ENCODE peak calls at places on chromosomes 3 and 15, in nine cellular contexts. One of them, this sample, is unnamed.

GRCh38 chr3:42507252-42507651 is 4.8 kb downstream of the VIPR1 start:
- DNase-seq in RCC 7860: no peak
- DNase-seq in AG09319: no peak
- DNase-seq in heart right ventricle: no peak
- DNase-seq in stimulated activated CD8-positive, alpha-beta memory T cell treated with anti-CD3 and anti-CD28 coated beads, Interleukin-2, amount 100 ng/mL, for 48 hours: no peak
- DNase-seq in GM04504: no peak
- DNase-seq in left cardiac atrium: no peak
- DNase-seq in tibial nerve: no peak
- DNase-seq in ureter: peak
- DNase-seq in this sample: no peak

GRCh38 chr3:167750273-167750971 is 14.9 kb downstream of the SERPINI1 start:
- DNase-seq in RCC 7860: no peak
- DNase-seq in AG09319: no peak
- DNase-seq in heart right ventricle: no peak
- DNase-seq in stimulated activated CD8-positive, alpha-beta memory T cell treated with anti-CD3 and anti-CD28 coated beads, Interleukin-2, amount 100 ng/mL, for 48 hours: no peak
- DNase-seq in GM04504: no peak
- DNase-seq in left cardiac atrium: no peak
- DNase-seq in tibial nerve: no peak
- DNase-seq in ureter: no peak
- DNase-seq in this sample: no peak

GRCh38 chr3:98812851-98813374 is 49.8 kb downstream of the ST3GAL6 start:
- DNase-seq in RCC 7860: peak
- DNase-seq in AG09319: no peak
- DNase-seq in heart right ventricle: no peak
- DNase-seq in stimulated activated CD8-positive, alpha-beta memory T cell treated with anti-CD3 and anti-CD28 coated beads, Interleukin-2, amount 100 ng/mL, for 48 hours: no peak
- DNase-seq in GM04504: no peak
- DNase-seq in left cardiac atrium: no peak
- DNase-seq in tibial nerve: no peak
- DNase-seq in ureter: no peak
- DNase-seq in this sample: no peak

GRCh38 chr3:141255864-141256263 is 24.2 kb downstream of the PXYLP1 start:
- DNase-seq in RCC 7860: peak
- DNase-seq in AG09319: no peak
- DNase-seq in heart right ventricle: no peak
- DNase-seq in stimulated activated CD8-positive, alpha-beta memory T cell treated with anti-CD3 and anti-CD28 coated beads, Interleukin-2, amount 100 ng/mL, for 48 hours: no peak
- DNase-seq in GM04504: no peak
- DNase-seq in left cardiac atrium: no peak
- DNase-seq in tibial nerve: no peak
- DNase-seq in ureter: no peak
- DNase-seq in this sample: no peak

GRCh38 chr3:21672303-21672702 is 78.7 kb downstream of the ZNF385D start:
- DNase-seq in RCC 7860: peak
- DNase-seq in AG09319: peak
- DNase-seq in heart right ventricle: no peak
- DNase-seq in stimulated activated CD8-positive, alpha-beta memory T cell treated with anti-CD3 and anti-CD28 coated beads, Interleukin-2, amount 100 ng/mL, for 48 hours: no peak
- DNase-seq in GM04504: peak
- DNase-seq in left cardiac atrium: no peak
- DNase-seq in tibial nerve: no peak
- DNase-seq in ureter: no peak
- DNase-seq in this sample: no peak

GRCh38 chr3:14680716-14681115 is 5.8 kb downstream of the C3orf20 start:
- DNase-seq in RCC 7860: no peak
- DNase-seq in AG09319: no peak
- DNase-seq in heart right ventricle: peak
- DNase-seq in stimulated activated CD8-positive, alpha-beta memory T cell treated with anti-CD3 and anti-CD28 coated beads, Interleukin-2, amount 100 ng/mL, for 48 hours: no peak
- DNase-seq in GM04504: no peak
- DNase-seq in left cardiac atrium: peak
- DNase-seq in tibial nerve: no peak
- DNase-seq in ureter: no peak
- DNase-seq in this sample: no peak

GRCh38 chr3:58021072-58021959 is 13.1 kb downstream of the FLNB start:
- DNase-seq in RCC 7860: no peak
- DNase-seq in AG09319: no peak
- DNase-seq in heart right ventricle: no peak
- DNase-seq in stimulated activated CD8-positive, alpha-beta memory T cell treated with anti-CD3 and anti-CD28 coated beads, Interleukin-2, amount 100 ng/mL, for 48 hours: no peak
- DNase-seq in GM04504: no peak
- DNase-seq in left cardiac atrium: no peak
- DNase-seq in tibial nerve: no peak
- DNase-seq in ureter: no peak
- DNase-seq in this sample: no peak

GRCh38 chr3:23002846-23003800 is 200.0 kb upstream of the UBE2E2 start:
- DNase-seq in RCC 7860: no peak
- DNase-seq in AG09319: no peak
- DNase-seq in heart right ventricle: peak
- DNase-seq in stimulated activated CD8-positive, alpha-beta memory T cell treated with anti-CD3 and anti-CD28 coated beads, Interleukin-2, amount 100 ng/mL, for 48 hours: no peak
- DNase-seq in GM04504: no peak
- DNase-seq in left cardiac atrium: no peak
- DNase-seq in tibial nerve: no peak
- DNase-seq in ureter: peak
- DNase-seq in this sample: no peak

GRCh38 chr3:128278761-128279593 is 125.7 kb downstream of the EEFSEC start:
- DNase-seq in RCC 7860: no peak
- DNase-seq in AG09319: peak
- DNase-seq in heart right ventricle: peak
- DNase-seq in stimulated activated CD8-positive, alpha-beta memory T cell treated with anti-CD3 and anti-CD28 coated beads, Interleukin-2, amount 100 ng/mL, for 48 hours: no peak
- DNase-seq in GM04504: peak
- DNase-seq in left cardiac atrium: peak
- DNase-seq in tibial nerve: peak
- DNase-seq in ureter: peak
- DNase-seq in this sample: no peak

GRCh38 chr3:116561529-116561928 is 116.2 kb upstream of the LSAMP start:
- DNase-seq in RCC 7860: no peak
- DNase-seq in AG09319: no peak
- DNase-seq in heart right ventricle: no peak
- DNase-seq in stimulated activated CD8-positive, alpha-beta memory T cell treated with anti-CD3 and anti-CD28 coated beads, Interleukin-2, amount 100 ng/mL, for 48 hours: no peak
- DNase-seq in GM04504: no peak
- DNase-seq in left cardiac atrium: no peak
- DNase-seq in tibial nerve: no peak
- DNase-seq in ureter: no peak
- DNase-seq in this sample: no peak

GRCh38 chr3:47266709-47267489 is 15.7 kb downstream of the KIF9 start:
- DNase-seq in RCC 7860: peak
- DNase-seq in AG09319: peak
- DNase-seq in heart right ventricle: peak
- DNase-seq in stimulated activated CD8-positive, alpha-beta memory T cell treated with anti-CD3 and anti-CD28 coated beads, Interleukin-2, amount 100 ng/mL, for 48 hours: peak
- DNase-seq in GM04504: peak
- DNase-seq in left cardiac atrium: peak
- DNase-seq in tibial nerve: peak
- DNase-seq in ureter: peak
- DNase-seq in this sample: no peak

GRCh38 chr15:52440414-52440813 is 88.3 kb downstream of the MYO5A start:
- DNase-seq in RCC 7860: peak
- DNase-seq in AG09319: no peak
- DNase-seq in heart right ventricle: no peak
- DNase-seq in stimulated activated CD8-positive, alpha-beta memory T cell treated with anti-CD3 and anti-CD28 coated beads, Interleukin-2, amount 100 ng/mL, for 48 hours: no peak
- DNase-seq in GM04504: no peak
- DNase-seq in left cardiac atrium: no peak
- DNase-seq in tibial nerve: no peak
- DNase-seq in ureter: no peak
- DNase-seq in this sample: no peak

GRCh38 chr3:115713247-115713646 is 89.9 kb downstream of the GAP43 start:
- DNase-seq in RCC 7860: no peak
- DNase-seq in AG09319: no peak
- DNase-seq in heart right ventricle: peak
- DNase-seq in stimulated activated CD8-positive, alpha-beta memory T cell treated with anti-CD3 and anti-CD28 coated beads, Interleukin-2, amount 100 ng/mL, for 48 hours: no peak
- DNase-seq in GM04504: no peak
- DNase-seq in left cardiac atrium: no peak
- DNase-seq in tibial nerve: no peak
- DNase-seq in ureter: no peak
- DNase-seq in this sample: no peak

GRCh38 chr15:20357139-20358065 is 184.2 kb downstream of the GOLGA6L6 start:
- DNase-seq in RCC 7860: no peak
- DNase-seq in AG09319: no peak
- DNase-seq in heart right ventricle: no peak
- DNase-seq in stimulated activated CD8-positive, alpha-beta memory T cell treated with anti-CD3 and anti-CD28 coated beads, Interleukin-2, amount 100 ng/mL, for 48 hours: no peak
- DNase-seq in GM04504: no peak
- DNase-seq in left cardiac atrium: peak
- DNase-seq in tibial nerve: no peak
- DNase-seq in ureter: peak
- DNase-seq in this sample: no peak

GRCh38 chr3:108320746-108321350 is 24.5 kb downstream of the HHLA2 start:
- DNase-seq in RCC 7860: no peak
- DNase-seq in AG09319: no peak
- DNase-seq in heart right ventricle: no peak
- DNase-seq in stimulated activated CD8-positive, alpha-beta memory T cell treated with anti-CD3 and anti-CD28 coated beads, Interleukin-2, amount 100 ng/mL, for 48 hours: no peak
- DNase-seq in GM04504: no peak
- DNase-seq in left cardiac atrium: no peak
- DNase-seq in tibial nerve: no peak
- DNase-seq in ureter: no peak
- DNase-seq in this sample: no peak

GRCh38 chr3:30146978-30147377 is 459.4 kb upstream of the TGFBR2 start:
- DNase-seq in RCC 7860: no peak
- DNase-seq in AG09319: no peak
- DNase-seq in heart right ventricle: no peak
- DNase-seq in stimulated activated CD8-positive, alpha-beta memory T cell treated with anti-CD3 and anti-CD28 coated beads, Interleukin-2, amount 100 ng/mL, for 48 hours: no peak
- DNase-seq in GM04504: no peak
- DNase-seq in left cardiac atrium: no peak
- DNase-seq in tibial nerve: no peak
- DNase-seq in ureter: no peak
- DNase-seq in this sample: no peak

GRCh38 chr15:82850242-82850591 is 40.8 kb downstream of the WHAMM start:
- DNase-seq in RCC 7860: peak
- DNase-seq in AG09319: no peak
- DNase-seq in heart right ventricle: no peak
- DNase-seq in stimulated activated CD8-positive, alpha-beta memory T cell treated with anti-CD3 and anti-CD28 coated beads, Interleukin-2, amount 100 ng/mL, for 48 hours: no peak
- DNase-seq in GM04504: no peak
- DNase-seq in left cardiac atrium: no peak
- DNase-seq in tibial nerve: no peak
- DNase-seq in ureter: no peak
- DNase-seq in this sample: no peak

GRCh38 chr3:106058485-106058884 is 189.7 kb upstream of the CBLB start:
- DNase-seq in RCC 7860: no peak
- DNase-seq in AG09319: no peak
- DNase-seq in heart right ventricle: no peak
- DNase-seq in stimulated activated CD8-positive, alpha-beta memory T cell treated with anti-CD3 and anti-CD28 coated beads, Interleukin-2, amount 100 ng/mL, for 48 hours: no peak
- DNase-seq in GM04504: peak
- DNase-seq in left cardiac atrium: no peak
- DNase-seq in tibial nerve: no peak
- DNase-seq in ureter: no peak
- DNase-seq in this sample: no peak

GRCh38 chr3:178960191-178960590 is 111.4 kb downstream of the ZMAT3 start:
- DNase-seq in RCC 7860: no peak
- DNase-seq in AG09319: no peak
- DNase-seq in heart right ventricle: no peak
- DNase-seq in stimulated activated CD8-positive, alpha-beta memory T cell treated with anti-CD3 and anti-CD28 coated beads, Interleukin-2, amount 100 ng/mL, for 48 hours: no peak
- DNase-seq in GM04504: no peak
- DNase-seq in left cardiac atrium: no peak
- DNase-seq in tibial nerve: no peak
- DNase-seq in ureter: no peak
- DNase-seq in this sample: no peak

GRCh38 chr3:57091471-57091870 is 31.0 kb downstream of the SPATA12 start:
- DNase-seq in RCC 7860: no peak
- DNase-seq in AG09319: no peak
- DNase-seq in heart right ventricle: no peak
- DNase-seq in stimulated activated CD8-positive, alpha-beta memory T cell treated with anti-CD3 and anti-CD28 coated beads, Interleukin-2, amount 100 ng/mL, for 48 hours: no peak
- DNase-seq in GM04504: no peak
- DNase-seq in left cardiac atrium: no peak
- DNase-seq in tibial nerve: no peak
- DNase-seq in ureter: no peak
- DNase-seq in this sample: no peak

GRCh38 chr3:107476462-107476861 is 46.3 kb upstream of the BBX start:
- DNase-seq in RCC 7860: no peak
- DNase-seq in AG09319: no peak
- DNase-seq in heart right ventricle: no peak
- DNase-seq in stimulated activated CD8-positive, alpha-beta memory T cell treated with anti-CD3 and anti-CD28 coated beads, Interleukin-2, amount 100 ng/mL, for 48 hours: no peak
- DNase-seq in GM04504: no peak
- DNase-seq in left cardiac atrium: no peak
- DNase-seq in tibial nerve: no peak
- DNase-seq in ureter: no peak
- DNase-seq in this sample: no peak

GRCh38 chr3:11671648-11672100 is 28.0 kb upstream of the VGLL4 start:
- DNase-seq in RCC 7860: no peak
- DNase-seq in AG09319: peak
- DNase-seq in heart right ventricle: peak
- DNase-seq in stimulated activated CD8-positive, alpha-beta memory T cell treated with anti-CD3 and anti-CD28 coated beads, Interleukin-2, amount 100 ng/mL, for 48 hours: no peak
- DNase-seq in GM04504: peak
- DNase-seq in left cardiac atrium: no peak
- DNase-seq in tibial nerve: no peak
- DNase-seq in ureter: no peak
- DNase-seq in this sample: no peak

GRCh38 chr15:40825661-40826088 is 2.8 kb downstream of the PPP1R14D start:
- DNase-seq in RCC 7860: peak
- DNase-seq in AG09319: peak
- DNase-seq in heart right ventricle: no peak
- DNase-seq in stimulated activated CD8-positive, alpha-beta memory T cell treated with anti-CD3 and anti-CD28 coated beads, Interleukin-2, amount 100 ng/mL, for 48 hours: no peak
- DNase-seq in GM04504: no peak
- DNase-seq in left cardiac atrium: no peak
- DNase-seq in tibial nerve: no peak
- DNase-seq in ureter: no peak
- DNase-seq in this sample: no peak

GRCh38 chr3:112888388-112889085 is 41.9 kb upstream of the CD200R1L start:
- DNase-seq in RCC 7860: no peak
- DNase-seq in AG09319: no peak
- DNase-seq in heart right ventricle: no peak
- DNase-seq in stimulated activated CD8-positive, alpha-beta memory T cell treated with anti-CD3 and anti-CD28 coated beads, Interleukin-2, amount 100 ng/mL, for 48 hours: no peak
- DNase-seq in GM04504: no peak
- DNase-seq in left cardiac atrium: no peak
- DNase-seq in tibial nerve: no peak
- DNase-seq in ureter: no peak
- DNase-seq in this sample: no peak

GRCh38 chr3:173371848-173372487 is 25.6 kb upstream of the NLGN1 start:
- DNase-seq in RCC 7860: peak
- DNase-seq in AG09319: no peak
- DNase-seq in heart right ventricle: peak
- DNase-seq in stimulated activated CD8-positive, alpha-beta memory T cell treated with anti-CD3 and anti-CD28 coated beads, Interleukin-2, amount 100 ng/mL, for 48 hours: no peak
- DNase-seq in GM04504: no peak
- DNase-seq in left cardiac atrium: no peak
- DNase-seq in tibial nerve: no peak
- DNase-seq in ureter: no peak
- DNase-seq in this sample: no peak

GRCh38 chr3:24502690-24503089 is 8.0 kb upstream of the THRB start:
- DNase-seq in RCC 7860: peak
- DNase-seq in AG09319: no peak
- DNase-seq in heart right ventricle: no peak
- DNase-seq in stimulated activated CD8-positive, alpha-beta memory T cell treated with anti-CD3 and anti-CD28 coated beads, Interleukin-2, amount 100 ng/mL, for 48 hours: no peak
- DNase-seq in GM04504: no peak
- DNase-seq in left cardiac atrium: no peak
- DNase-seq in tibial nerve: no peak
- DNase-seq in ureter: no peak
- DNase-seq in this sample: no peak

GRCh38 chr3:49236226-49236625 is 40.8 kb downstream of the C3orf62 start:
- DNase-seq in RCC 7860: no peak
- DNase-seq in AG09319: no peak
- DNase-seq in heart right ventricle: no peak
- DNase-seq in stimulated activated CD8-positive, alpha-beta memory T cell treated with anti-CD3 and anti-CD28 coated beads, Interleukin-2, amount 100 ng/mL, for 48 hours: no peak
- DNase-seq in GM04504: no peak
- DNase-seq in left cardiac atrium: no peak
- DNase-seq in tibial nerve: no peak
- DNase-seq in ureter: no peak
- DNase-seq in this sample: no peak

GRCh38 chr15:72902245-72902928 is 118.8 kb upstream of the ADPGK start:
- DNase-seq in RCC 7860: no peak
- DNase-seq in AG09319: no peak
- DNase-seq in heart right ventricle: peak
- DNase-seq in stimulated activated CD8-positive, alpha-beta memory T cell treated with anti-CD3 and anti-CD28 coated beads, Interleukin-2, amount 100 ng/mL, for 48 hours: no peak
- DNase-seq in GM04504: peak
- DNase-seq in left cardiac atrium: peak
- DNase-seq in tibial nerve: peak
- DNase-seq in ureter: peak
- DNase-seq in this sample: no peak

GRCh38 chr3:149368201-149368849 is 9.1 kb downstream of the TM4SF1 start:
- DNase-seq in RCC 7860: no peak
- DNase-seq in AG09319: no peak
- DNase-seq in heart right ventricle: no peak
- DNase-seq in stimulated activated CD8-positive, alpha-beta memory T cell treated with anti-CD3 and anti-CD28 coated beads, Interleukin-2, amount 100 ng/mL, for 48 hours: no peak
- DNase-seq in GM04504: no peak
- DNase-seq in left cardiac atrium: peak
- DNase-seq in tibial nerve: no peak
- DNase-seq in ureter: no peak
- DNase-seq in this sample: no peak

GRCh38 chr15:91593081-91593480 is 260.4 kb upstream of the SLCO3A1 start:
- DNase-seq in RCC 7860: no peak
- DNase-seq in AG09319: no peak
- DNase-seq in heart right ventricle: no peak
- DNase-seq in stimulated activated CD8-positive, alpha-beta memory T cell treated with anti-CD3 and anti-CD28 coated beads, Interleukin-2, amount 100 ng/mL, for 48 hours: no peak
- DNase-seq in GM04504: peak
- DNase-seq in left cardiac atrium: no peak
- DNase-seq in tibial nerve: no peak
- DNase-seq in ureter: no peak
- DNase-seq in this sample: no peak